ENCODE peak calls at places on chromosomes 7 and 10, in ten cellular contexts. A is activated T-helper 1 cell treated with Interleukin-2 at 50 U/mL for 16 hours; V is astrocyte; T is substantia nigra; N is hepatocyte; O is stimulated activated naive B cell treated with anti-CD40 and anti-IgM and Interleukin-4, amounts not matched to agents 10 μg/mL and 1 μg/mL and 100 μg/mL, for 72 hours; J is stromal cell of bone marrow; G is endothelial cell of umbilical vein; F is activated naive CD4-positive, alpha-beta T cell treated with anti-CD3 and anti-CD28 coated beads for 36 hours; Q is fibroblast of lung. W is an unnamed sample.

GRCh38 chr7:122123746-122124145 is 20.3 kb downstream of the AASS start:
- DNase-seq in A (no peak), V (peak), T (no peak), N (no peak), O (no peak), J (no peak), G (no peak), F (no peak), Q (no peak), W (no peak)

GRCh38 chr10:78852856-78853255 is 215.9 kb upstream of the ZMIZ1 start:
- DNase-seq in A (no peak), V (no peak), T (no peak), N (no peak), O (no peak), J (no peak), G (peak), F (peak), Q (peak), W (peak)

GRCh38 chr7:90677742-90678439 is 81.8 kb downstream of the CDK14 start:
- DNase-seq in A (no peak), V (no peak), T (no peak), N (no peak), O (no peak), J (no peak), G (no peak), F (no peak), Q (no peak), W (no peak)

GRCh38 chr10:113689057-113689456 is 9.3 kb downstream of the CASP7 start:
- DNase-seq in A (no peak), V (no peak), T (no peak), N (no peak), O (no peak), J (no peak), G (no peak), F (no peak), Q (no peak), W (no peak)

GRCh38 chr7:106283501-106283830 is 1.3 kb downstream of the NAMPT start:
- DNase-seq in A (no peak), V (no peak), T (no peak), N (no peak), O (no peak), J (no peak), G (no peak), F (no peak), Q (peak), W (no peak)

GRCh38 chr7:141704112-141704511 is 2.1 kb upstream of the DENND11 start:
- DNase-seq in A (no peak), V (no peak), T (no peak), N (no peak), O (no peak), J (no peak), G (no peak), F (no peak), Q (no peak), W (no peak)

GRCh38 chr7:29328050-29328449 is 133.5 kb downstream of the CHN2 start:
- DNase-seq in A (no peak), V (no peak), T (no peak), N (no peak), O (no peak), J (no peak), G (no peak), F (no peak), Q (peak), W (no peak)

GRCh38 chr7:106952658-106953231 is 87.7 kb downstream of the PIK3CG start:
- DNase-seq in A (no peak), V (no peak), T (no peak), N (no peak), O (no peak), J (no peak), G (no peak), F (no peak), Q (no peak), W (no peak)

GRCh38 chr7:109213081-109213480 is 643.4 kb downstream of the DNAJB9 start:
- DNase-seq in A (no peak), V (no peak), T (no peak), N (no peak), O (no peak), J (no peak), G (no peak), F (no peak), Q (no peak), W (no peak)

GRCh38 chr10:49109669-49110335 is 5.5 kb downstream of the VSTM4 start:
- DNase-seq in A (no peak), V (peak), T (no peak), N (peak), O (no peak), J (peak), G (no peak), F (no peak), Q (peak), W (peak)

GRCh38 chr7:24318326-24318725 is 34.3 kb downstream of the NPY start:
- DNase-seq in A (no peak), V (no peak), T (no peak), N (peak), O (no peak), J (no peak), G (no peak), F (peak), Q (no peak), W (no peak)

GRCh38 chr10:112082134-112082533 is 101.4 kb downstream of the GPAM start:
- DNase-seq in A (no peak), V (no peak), T (no peak), N (peak), O (no peak), J (no peak), G (no peak), F (no peak), Q (no peak), W (no peak)

GRCh38 chr10:17805921-17806577 is 3.1 kb upstream of the MRC1 start:
- DNase-seq in A (no peak), V (no peak), T (no peak), N (no peak), O (peak), J (no peak), G (no peak), F (peak), Q (no peak), W (no peak)

GRCh38 chr10:28374036-28374435 is 71.2 kb upstream of the MPP7 start:
- DNase-seq in A (no peak), V (no peak), T (no peak), N (no peak), O (no peak), J (no peak), G (no peak), F (no peak), Q (no peak), W (no peak)

GRCh38 chr7:82729172-82730030 is 285.8 kb upstream of the CACNA2D1 start:
- DNase-seq in A (no peak), V (no peak), T (no peak), N (peak), O (no peak), J (no peak), G (peak), F (no peak), Q (peak), W (peak)

GRCh38 chr7:114720725-114721124 is 201.2 kb upstream of the MDFIC start:
- DNase-seq in A (no peak), V (no peak), T (no peak), N (no peak), O (no peak), J (no peak), G (no peak), F (no peak), Q (no peak), W (no peak)

GRCh38 chr7:4483851-4484250 is 198.2 kb upstream of the FOXK1 start:
- DNase-seq in A (no peak), V (no peak), T (no peak), N (no peak), O (no peak), J (no peak), G (no peak), F (no peak), Q (no peak), W (no peak)

GRCh38 chr10:2284071-2284470 is 546.7 kb upstream of the ADARB2 start:
- DNase-seq in A (no peak), V (no peak), T (no peak), N (no peak), O (no peak), J (no peak), G (no peak), F (no peak), Q (no peak), W (no peak)

GRCh38 chr7:120452665-120453064 is 179.7 kb downstream of the KCND2 start:
- DNase-seq in A (no peak), V (no peak), T (no peak), N (no peak), O (no peak), J (no peak), G (no peak), F (no peak), Q (no peak), W (no peak)